ENCODE peak calls at places on chromosomes 7 and 10, in six cellular contexts. O, F, K, P, W and Q are unnamed samples.

GRCh38 chr7:34558026-34558425 is 100.0 kb upstream of the NPSR1 start:
- DNase-seq in O (no peak), F (no peak), K (no peak), P (no peak), W (no peak), Q (no peak)

GRCh38 chr7:129606801-129607200 is 4.7 kb upstream of the NRF1 start:
- DNase-seq in O (no peak), F (no peak), K (no peak), P (peak), W (no peak), Q (no peak)

GRCh38 chr10:31418481-31418880 is 99.5 kb downstream of the ZEB1 start:
- DNase-seq in O (no peak), F (no peak), K (no peak), P (no peak), W (no peak), Q (no peak)

GRCh38 chr10:17428616-17429097 is 25.7 kb downstream of the ST8SIA6 start:
- DNase-seq in O (no peak), F (no peak), K (no peak), P (peak), W (no peak), Q (no peak)

GRCh38 chr7:102064361-102065025 is 222.2 kb upstream of the SH2B2 start:
- DNase-seq in O (no peak), F (no peak), K (peak), P (no peak), W (no peak), Q (no peak)

GRCh38 chr7:131109011-131109756 is 218.5 kb upstream of the MKLN1 start:
- DNase-seq in O (no peak), F (no peak), K (peak), P (peak), W (no peak), Q (no peak)

GRCh38 chr7:128831178-128831993 is 1.2 kb downstream of the FLNC start:
- DNase-seq in O (no peak), F (no peak), K (peak), P (no peak), W (peak), Q (no peak)

GRCh38 chr10:97025613-97026242 is 160.0 kb downstream of the SLIT1 start:
- DNase-seq in O (peak), F (no peak), K (peak), P (peak), W (peak), Q (no peak)

GRCh38 chr7:55427800-55428199 is 62.7 kb downstream of the LANCL2 start:
- DNase-seq in O (no peak), F (no peak), K (no peak), P (no peak), W (no peak), Q (no peak)
- H3K4me3 ChIP-seq in O (no peak), F (no peak), K (no peak), P (no peak), W (no peak), Q (no peak)

GRCh38 chr7:1987591-1988532 is 244.9 kb downstream of the MAD1L1 start:
- DNase-seq in O (no peak), F (no peak), K (no peak), P (no peak), W (no peak), Q (no peak)

GRCh38 chr7:1987084-1987535 is 245.6 kb downstream of the MAD1L1 start:
- DNase-seq in O (no peak), F (no peak), K (no peak), P (no peak), W (no peak), Q (no peak)

GRCh38 chr7:1990001-1990670 is 242.6 kb downstream of the MAD1L1 start:
- DNase-seq in O (no peak), F (no peak), K (no peak), P (no peak), W (no peak), Q (no peak)

GRCh38 chr7:1989049-1989860 is 243.5 kb downstream of the MAD1L1 start:
- DNase-seq in O (no peak), F (no peak), K (no peak), P (no peak), W (no peak), Q (no peak)

GRCh38 chr7:1988533-1988930 is 244.2 kb downstream of the MAD1L1 start:
- DNase-seq in O (no peak), F (no peak), K (no peak), P (no peak), W (no peak), Q (no peak)
- TF ChIP-seq CTCF in O (no peak), F (no peak), K (no peak), P (no peak), W (no peak), Q (no peak)

GRCh38 chr10:61787170-61787569 is 114.3 kb upstream of the ARID5B start:
- DNase-seq in O (no peak), F (no peak), K (no peak), P (no peak), W (no peak), Q (no peak)

GRCh38 chr10:61789031-61789430 is 112.5 kb upstream of the ARID5B start:
- DNase-seq in O (no peak), F (no peak), K (no peak), P (no peak), W (no peak), Q (no peak)

GRCh38 chr10:61785410-61786105 is 115.9 kb upstream of the ARID5B start:
- DNase-seq in O (no peak), F (no peak), K (no peak), P (no peak), W (no peak), Q (no peak)

GRCh38 chr10:61784354-61785131 is 117.0 kb upstream of the ARID5B start:
- DNase-seq in O (no peak), F (no peak), K (no peak), P (no peak), W (no peak), Q (no peak)

DNA sequence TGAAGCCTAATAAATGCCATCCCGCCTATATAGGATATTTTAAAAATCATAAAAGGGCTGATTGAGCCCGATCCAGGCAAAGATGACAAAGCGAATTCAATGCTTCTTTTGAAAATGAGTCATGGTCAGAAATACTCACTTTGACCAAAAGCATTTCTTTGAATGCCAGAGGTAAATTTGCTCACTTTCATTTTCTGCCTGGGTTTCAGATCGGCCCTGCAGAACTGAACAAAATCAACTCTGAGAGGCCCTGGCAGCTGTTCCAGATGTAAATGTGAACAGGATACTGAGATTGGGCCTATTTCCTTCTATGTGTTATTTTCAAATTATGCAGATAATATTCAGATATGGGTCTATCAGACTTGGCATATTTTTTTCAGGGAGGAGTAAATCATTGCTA is 114.8 kb upstream of the ARID5B start:
- DNase-seq in O (no peak), F (no peak), K (peak), P (peak), W (peak), Q (no peak)
- H3K4me3 ChIP-seq in O (no peak), F (peak), K (no peak), P (no peak), W (no peak), Q (no peak)

GRCh38 chr7:23679898-23680416 is at the start of gene FAM221A:
- DNase-seq in O (peak), F (no peak), K (peak), P (peak), W (peak), Q (peak)
- TF ChIP-seq CTCF in O (peak), F (peak), K (peak), P (peak), W (peak), Q (no peak)

GRCh38 chr7:139091677-139091996 is 17.9 kb downstream of the ZC3HAV1 start:
- DNase-seq in O (no peak), F (no peak), K (no peak), P (no peak), W (no peak), Q (no peak)
- H3K4me3 ChIP-seq in O (no peak), F (no peak), K (no peak), P (no peak), W (no peak), Q (no peak)

GRCh38 chr10:62159357-62159756 is 109.3 kb downstream of the RTKN2 start:
- DNase-seq in O (no peak), F (no peak), K (no peak), P (no peak), W (no peak), Q (no peak)
- TF ChIP-seq CTCF in O (no peak), F (no peak), K (no peak), P (no peak), W (no peak), Q (no peak)